ENCODE peak calls at places on chromosome 13, in four cellular contexts. One of them, this sample, is unnamed.

GRCh38 chr13:92224825-92225224 is 826.4 kb downstream of the GPC5 start:
- DNase-seq in WTC11: no peak
- DNase-seq in H1: no peak
- DNase-seq in HepG2: no peak
- DNase-seq in this sample: no peak

GRCh38 chr13:113405481-113406300 is 41.8 kb upstream of the GRTP1 start:
- DNase-seq in WTC11: no peak
- DNase-seq in H1: no peak
- DNase-seq in HepG2: no peak
- DNase-seq in this sample: peak; percentile 32

GRCh38 chr13:51715613-51716012 is 88.3 kb downstream of the DHRS12 start:
- DNase-seq in WTC11: no peak
- DNase-seq in H1: no peak
- DNase-seq in HepG2: no peak
- DNase-seq in this sample: no peak

GRCh38 chr13:106530209-106530906 is 5.1 kb downstream of the EFNB2 start:
- DNase-seq in WTC11: no peak
- DNase-seq in H1: no peak
- DNase-seq in HepG2: no peak
- DNase-seq in this sample: no peak

GRCh38 chr13:29543230-29544215 is 52.0 kb downstream of the SLC7A1 start:
- DNase-seq in WTC11: no peak
- DNase-seq in H1: no peak
- DNase-seq in HepG2: peak; percentile 12
- DNase-seq in this sample: peak; percentile 14

GRCh38 chr13:111409413-111409812 is 89.0 kb downstream of the TEX29 start:
- DNase-seq in WTC11: no peak
- DNase-seq in H1: no peak
- DNase-seq in HepG2: no peak
- DNase-seq in this sample: no peak

GRCh38 chr13:51125495-51126226 is 14.6 kb upstream of the C13orf42 start:
- DNase-seq in WTC11: peak; percentile 66
- DNase-seq in H1: peak; percentile 77
- DNase-seq in HepG2: peak; percentile 63
- DNase-seq in this sample: peak; percentile 44

GRCh38 chr13:52085416-52085815 is 43.5 kb downstream of the NEK5 start:
- DNase-seq in WTC11: no peak
- DNase-seq in H1: no peak
- DNase-seq in HepG2: no peak
- DNase-seq in this sample: no peak

GRCh38 chr13:42969558-42970172 is 22.4 kb downstream of the EPSTI1 start:
- DNase-seq in WTC11: peak; percentile 90
- DNase-seq in H1: peak; percentile 93
- DNase-seq in HepG2: peak; percentile 63
- DNase-seq in this sample: peak; percentile 64

GRCh38 chr13:39102981-39103490 is 64.8 kb downstream of the NHLRC3 start:
- DNase-seq in WTC11: no peak
- DNase-seq in H1: no peak
- DNase-seq in HepG2: no peak
- DNase-seq in this sample: no peak

GRCh38 chr13:46648166-46648607 is 95.2 kb downstream of the LRCH1 start:
- DNase-seq in WTC11: peak; percentile 73
- DNase-seq in H1: no peak
- DNase-seq in HepG2: peak; percentile 53
- DNase-seq in this sample: peak; percentile 40

GRCh38 chr13:97367427-97367826 is 66.5 kb upstream of the RAP2A start:
- DNase-seq in WTC11: no peak
- DNase-seq in H1: no peak
- DNase-seq in HepG2: no peak
- DNase-seq in this sample: no peak

GRCh38 chr13:111383591-111384440 is 63.4 kb downstream of the TEX29 start:
- DNase-seq in WTC11: no peak
- DNase-seq in H1: no peak
- DNase-seq in HepG2: no peak
- DNase-seq in this sample: no peak

GRCh38 chr13:106568225-106569003 is 477 bp upstream of the ARGLU1 start:
- DNase-seq in WTC11: no peak
- DNase-seq in H1: no peak
- DNase-seq in HepG2: peak; percentile 35
- DNase-seq in this sample: no peak

GRCh38 chr13:22232186-22232585 is 561.3 kb downstream of the FGF9 start:
- DNase-seq in WTC11: no peak
- DNase-seq in H1: no peak
- DNase-seq in HepG2: no peak
- DNase-seq in this sample: no peak

GRCh38 chr13:99015606-99016520 is 38.0 kb upstream of the DOCK9 start:
- DNase-seq in WTC11: no peak
- DNase-seq in H1: no peak
- DNase-seq in HepG2: no peak
- DNase-seq in this sample: no peak

GRCh38 chr13:99310382-99311031 is 3.3 kb upstream of the GPR183 start:
- DNase-seq in WTC11: no peak
- DNase-seq in H1: no peak
- DNase-seq in HepG2: no peak
- DNase-seq in this sample: no peak

GRCh38 chr13:76677047-76677446 is 209.2 kb downstream of the KCTD12 start:
- DNase-seq in WTC11: no peak
- DNase-seq in H1: no peak
- DNase-seq in HepG2: no peak
- DNase-seq in this sample: no peak

GRCh38 chr13:98546402-98546801 is 30.5 kb downstream of the STK24 start:
- DNase-seq in WTC11: no peak
- DNase-seq in H1: no peak
- DNase-seq in HepG2: no peak
- DNase-seq in this sample: no peak

GRCh38 chr13:35838356-35838755 is 292.8 kb downstream of the DCLK1 start:
- DNase-seq in WTC11: no peak
- DNase-seq in H1: no peak
- DNase-seq in HepG2: no peak
- DNase-seq in this sample: no peak

GRCh38 chr13:84896128-84896527 is 903.1 kb downstream of the SLITRK6 start:
- DNase-seq in WTC11: peak; percentile 47
- DNase-seq in H1: peak; percentile 53
- DNase-seq in HepG2: peak; percentile 52
- DNase-seq in this sample: peak; percentile 55

GRCh38 chr13:78610381-78610883 is 7.1 kb upstream of the POU4F1 start:
- DNase-seq in WTC11: no peak
- DNase-seq in H1: no peak
- DNase-seq in HepG2: no peak
- DNase-seq in this sample: no peak

GRCh38 chr13:111323950-111324651 is 3.7 kb downstream of the TEX29 start:
- DNase-seq in WTC11: no peak
- DNase-seq in H1: no peak
- DNase-seq in HepG2: no peak
- DNase-seq in this sample: no peak

GRCh38 chr13:61417171-61417570 is 1.5 kb upstream of the PCDH20 start:
- DNase-seq in WTC11: no peak
- DNase-seq in H1: no peak
- DNase-seq in HepG2: no peak
- DNase-seq in this sample: no peak

GRCh38 chr13:94706854-94707399 is 5.4 kb downstream of the SOX21 start:
- DNase-seq in WTC11: no peak
- DNase-seq in H1: no peak
- DNase-seq in HepG2: no peak
- DNase-seq in this sample: no peak

GRCh38 chr13:112885782-112886268 is 83.2 kb upstream of the MCF2L start:
- DNase-seq in WTC11: peak; percentile 83
- DNase-seq in H1: peak; percentile 84
- DNase-seq in HepG2: peak; percentile 71
- DNase-seq in this sample: peak; percentile 55

GRCh38 chr13:59111711-59112110 is 1052.0 kb downstream of the DIAPH3 start:
- DNase-seq in WTC11: no peak
- DNase-seq in H1: no peak
- DNase-seq in HepG2: no peak
- DNase-seq in this sample: no peak

GRCh38 chr13:40961826-40962225 is 57.3 kb downstream of the ELF1 start:
- DNase-seq in WTC11: no peak
- DNase-seq in H1: no peak
- DNase-seq in HepG2: no peak
- DNase-seq in this sample: no peak

GRCh38 chr13:40963927-40964326 is 55.2 kb downstream of the ELF1 start:
- DNase-seq in WTC11: no peak
- DNase-seq in H1: no peak
- DNase-seq in HepG2: no peak
- DNase-seq in this sample: no peak

GRCh38 chr13:40968416-40969000 is 50.6 kb downstream of the ELF1 start:
- DNase-seq in WTC11: no peak
- DNase-seq in H1: no peak
- DNase-seq in HepG2: no peak
- DNase-seq in this sample: no peak

GRCh38 chr13:40969169-40969901 is 49.8 kb downstream of the ELF1 start:
- DNase-seq in WTC11: no peak
- DNase-seq in H1: no peak
- DNase-seq in HepG2: no peak
- DNase-seq in this sample: no peak

DNA sequence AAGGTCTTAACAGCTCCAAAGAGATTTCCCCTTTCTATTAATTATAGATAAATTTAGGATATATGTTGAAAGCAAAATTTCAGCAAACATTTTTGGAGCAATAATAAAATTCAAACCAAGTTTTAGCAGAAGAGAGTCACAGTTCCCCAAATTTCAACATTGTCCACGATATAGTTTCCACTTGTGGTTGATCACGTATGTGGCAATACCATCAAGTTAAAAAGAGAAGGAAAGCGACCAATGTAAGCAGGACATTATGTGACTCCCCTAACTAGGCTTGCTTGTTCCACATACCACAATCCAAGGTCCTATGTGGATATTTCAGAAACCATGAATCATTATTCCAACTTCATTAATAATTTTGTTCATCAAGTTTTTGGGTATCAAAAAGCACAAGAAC is 52.8 kb downstream of the ELF1 start:
- DNase-seq in WTC11: no peak
- DNase-seq in H1: no peak
- DNase-seq in HepG2: no peak
- DNase-seq in this sample: no peak
- TF ChIP-seq USF2 in WTC11: no peak
- TF ChIP-seq USF2 in H1: no peak
- TF ChIP-seq USF2 in HepG2: no peak
- TF ChIP-seq USF2 in this sample: no peak

GRCh38 chr13:33452873-33453558 is 167.5 kb upstream of the STARD13 start:
- DNase-seq in WTC11: no peak
- DNase-seq in H1: no peak
- DNase-seq in HepG2: no peak
- DNase-seq in this sample: no peak

GRCh38 chr13:33453911-33454310 is 168.4 kb upstream of the STARD13 start:
- DNase-seq in WTC11: no peak
- DNase-seq in H1: no peak
- DNase-seq in HepG2: peak; percentile 20
- DNase-seq in this sample: no peak

GRCh38 chr13:33455291-33455690 is 169.7 kb upstream of the STARD13 start:
- DNase-seq in WTC11: no peak
- DNase-seq in H1: no peak
- DNase-seq in HepG2: no peak
- DNase-seq in this sample: no peak

GRCh38 chr13:33450956-33451709 is 165.6 kb upstream of the STARD13 start:
- DNase-seq in WTC11: no peak
- DNase-seq in H1: no peak
- DNase-seq in HepG2: no peak
- DNase-seq in this sample: no peak

DNA sequence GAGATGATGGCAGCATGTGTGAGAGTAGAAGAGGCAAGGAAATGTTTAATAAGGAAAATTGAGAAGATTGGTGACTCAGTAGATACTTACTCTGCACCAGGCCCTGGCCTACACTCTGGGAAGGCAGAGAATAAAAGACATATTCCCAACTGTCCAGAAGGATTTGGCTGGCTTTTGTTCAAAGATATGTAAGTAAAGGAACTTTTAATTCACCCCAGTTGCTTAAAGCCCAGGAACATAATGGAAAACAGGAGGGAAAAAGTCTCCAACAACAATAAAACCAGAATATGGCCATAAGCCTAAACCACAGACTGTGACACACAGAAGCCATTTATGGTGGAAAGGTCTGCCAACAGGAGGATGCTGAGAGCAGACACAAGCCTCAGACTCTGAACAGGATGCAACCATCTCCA is 169.3 kb upstream of the STARD13 start:
- DNase-seq in WTC11: no peak
- DNase-seq in H1: no peak
- DNase-seq in HepG2: no peak
- DNase-seq in this sample: no peak
- TF ChIP-seq SP1 in WTC11: no peak
- TF ChIP-seq SP1 in H1: no peak
- TF ChIP-seq SP1 in HepG2: no peak
- TF ChIP-seq SP1 in this sample: no peak

GRCh38 chr13:24263652-24264051 is 45.7 kb upstream of the C1QTNF9 start:
- DNase-seq in WTC11: no peak
- DNase-seq in H1: no peak
- DNase-seq in HepG2: peak; percentile 45
- DNase-seq in this sample: no peak

GRCh38 chr13:24267801-24268200 is 41.6 kb upstream of the C1QTNF9 start:
- DNase-seq in WTC11: no peak
- DNase-seq in H1: no peak
- DNase-seq in HepG2: no peak
- DNase-seq in this sample: no peak

GRCh38 chr13:24265453-24265852 is 43.9 kb upstream of the C1QTNF9 start:
- DNase-seq in WTC11: no peak
- DNase-seq in H1: no peak
- DNase-seq in HepG2: no peak
- DNase-seq in this sample: no peak

GRCh38 chr13:24267283-24267682 is 42.1 kb upstream of the C1QTNF9 start:
- DNase-seq in WTC11: no peak
- DNase-seq in H1: no peak
- DNase-seq in HepG2: no peak
- DNase-seq in this sample: no peak

GRCh38 chr13:24264976-24265375 is 44.4 kb upstream of the C1QTNF9 start:
- DNase-seq in WTC11: no peak
- DNase-seq in H1: no peak
- DNase-seq in HepG2: no peak
- DNase-seq in this sample: no peak
- TF ChIP-seq USF2 in WTC11: no peak
- TF ChIP-seq USF2 in H1: no peak
- TF ChIP-seq USF2 in HepG2: no peak
- TF ChIP-seq USF2 in this sample: no peak

DNA sequence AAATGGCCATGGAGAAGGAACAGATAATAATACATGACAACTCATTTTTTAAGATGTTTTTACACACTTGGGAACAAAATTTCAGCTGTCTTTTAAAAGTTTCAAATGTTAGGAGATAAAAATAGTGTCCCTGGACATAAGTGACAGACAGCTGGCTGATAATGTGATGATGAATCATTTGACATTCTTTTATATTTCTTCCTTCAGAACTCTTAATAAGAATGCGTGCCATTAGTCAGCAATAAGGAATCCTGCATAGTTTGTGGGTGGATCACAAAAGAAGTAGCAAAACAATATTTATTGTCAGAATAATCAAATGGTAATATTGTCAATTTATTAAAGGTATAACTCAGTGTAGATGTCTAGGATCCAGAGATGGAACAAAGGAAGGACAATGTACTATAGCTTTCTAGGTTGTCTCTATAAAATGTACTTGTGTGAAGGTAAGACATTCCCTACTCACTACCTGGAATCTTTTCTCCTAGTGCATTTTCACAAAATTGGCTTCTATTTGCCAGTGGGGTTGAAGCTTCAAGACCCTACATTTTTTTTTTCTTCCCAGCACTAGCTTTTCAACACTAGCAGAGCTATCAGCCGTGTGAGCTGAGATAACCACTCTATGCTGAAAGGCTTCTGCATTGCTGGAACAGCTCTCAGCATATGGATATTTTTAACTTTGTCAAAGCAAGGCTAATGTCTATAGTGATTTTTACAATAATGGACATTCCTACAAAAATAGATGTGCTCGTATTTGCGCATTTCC is 175.6 kb upstream of the SLITRK6 start:
- DNase-seq in WTC11: no peak
- DNase-seq in H1: no peak
- DNase-seq in HepG2: no peak
- DNase-seq in this sample: no peak
- TF ChIP-seq SP1 in WTC11: no peak
- TF ChIP-seq SP1 in H1: no peak
- TF ChIP-seq SP1 in HepG2: no peak
- TF ChIP-seq SP1 in this sample: no peak

This sample was measured in K562.